ENCODE peak calls at places on chromosome 9, in ten cellular contexts. R, Z, S, T, F, H, W, Q, I and D are unnamed samples.

GRCh38 chr9:5441043-5441442 is 3.3 kb upstream of the PLGRKT start:
- DNase-seq in R (no peak), Z (no peak), S (no peak), T (no peak), F (no peak), H (peak; percentile 79), W (no peak), Q (no peak), I (no peak), D (no peak)

GRCh38 chr9:26779072-26779471 is 113.5 kb downstream of the CAAP1 start:
- DNase-seq in R (no peak), Z (no peak), S (no peak), T (no peak), F (no peak), H (peak; percentile 5), W (no peak), Q (no peak), I (no peak), D (no peak)

GRCh38 chr9:91374939-91375338 is 13.2 kb upstream of the AUH start:
- DNase-seq in R (no peak), Z (no peak), S (no peak), T (no peak), F (no peak), H (peak; percentile 93), W (no peak), Q (no peak), I (no peak), D (no peak)

GRCh38 chr9:79623799-79624721 is 52.3 kb downstream of the TLE4 start:
- DNase-seq in R (no peak), Z (peak; percentile 17), S (no peak), T (no peak), F (peak; percentile 32), H (no peak), W (no peak), Q (peak; percentile 68), I (no peak), D (peak; percentile 19)

GRCh38 chr9:99167694-99168093 is 54.0 kb downstream of the ALG2 start:
- DNase-seq in R (no peak), Z (no peak), S (no peak), T (no peak), F (no peak), H (no peak), W (no peak), Q (no peak), I (no peak), D (no peak)

GRCh38 chr9:99305820-99306811 is 84.0 kb downstream of the SEC61B start:
- DNase-seq in R (no peak), Z (no peak), S (no peak), T (no peak), F (no peak), H (no peak), W (no peak), Q (no peak), I (no peak), D (no peak)

GRCh38 chr9:107751522-107752235 is 262.1 kb upstream of the KLF4 start:
- DNase-seq in R (no peak), Z (peak; percentile 31), S (no peak), T (peak; percentile 35), F (no peak), H (peak; percentile 83), W (no peak), Q (peak; percentile 73), I (no peak), D (no peak)

GRCh38 chr9:135990468-135991429 is 29.6 kb upstream of the UBAC1 start:
- DNase-seq in R (peak; percentile 86), Z (peak; percentile 42), S (no peak), T (peak; percentile 41), F (peak; percentile 57), H (peak; percentile 47), W (peak; percentile 95), Q (no peak), I (no peak), D (peak; percentile 60)

GRCh38 chr9:76691761-76692313 is 72.4 kb upstream of the PCA3 start:
- DNase-seq in R (no peak), Z (no peak), S (no peak), T (no peak), F (no peak), H (no peak), W (peak; percentile 39), Q (no peak), I (no peak), D (no peak)

GRCh38 chr9:16150501-16150900 is 597.7 kb downstream of the CCDC171 start:
- DNase-seq in R (no peak), Z (no peak), S (peak; percentile 43), T (no peak), F (no peak), H (no peak), W (no peak), Q (no peak), I (no peak), D (no peak)

GRCh38 chr9:137053944-137054931 is at the start of gene ENTPD2:
- DNase-seq in R (no peak), Z (no peak), S (peak; percentile 82), T (peak; percentile 85), F (no peak), H (no peak), W (peak; percentile 56), Q (no peak), I (peak; percentile 80), D (peak; percentile 40)

GRCh38 chr9:101711330-101711941 is 27.0 kb downstream of the GRIN3A start:
- DNase-seq in R (no peak), Z (no peak), S (no peak), T (no peak), F (no peak), H (no peak), W (peak; percentile 47), Q (no peak), I (peak; percentile 15), D (no peak)

GRCh38 chr9:27413507-27414214 is 110.4 kb upstream of the IFNK start:
- DNase-seq in R (no peak), Z (no peak), S (no peak), T (no peak), F (no peak), H (no peak), W (no peak), Q (no peak), I (no peak), D (no peak)

GRCh38 chr9:87725356-87725899 is 491 bp upstream of the CTSL start:
- DNase-seq in R (no peak), Z (peak; percentile 37), S (no peak), T (no peak), F (no peak), H (peak; percentile 23), W (peak; percentile 50), Q (no peak), I (no peak), D (peak; percentile 34)

GRCh38 chr9:87722393-87722792 is 3.5 kb upstream of the CTSL start:
- DNase-seq in R (no peak), Z (no peak), S (no peak), T (no peak), F (no peak), H (no peak), W (no peak), Q (no peak), I (no peak), D (peak; percentile 37)

GRCh38 chr9:87725900-87726709 is at the start of gene CTSL:
- DNase-seq in R (peak; percentile 89), Z (peak; percentile 94), S (peak; percentile 86), T (peak; percentile 85), F (peak; percentile 83), H (peak; percentile 76), W (peak; percentile 90), Q (peak; percentile 98), I (peak; percentile 82), D (peak; percentile 95)
- TF ChIP-seq CTCF in R (no peak), Z (no peak), S (peak; percentile 46), T (no peak), F (no peak), H (peak; percentile 23), W (peak; percentile 52), Q (peak; percentile 44), I (peak; percentile 11), D (no peak)

GRCh38 chr9:112048924-112049785 is 125.9 kb downstream of the SUSD1 start:
- DNase-seq in R (no peak), Z (no peak), S (no peak), T (peak; percentile 39), F (no peak), H (peak; percentile 88), W (no peak), Q (no peak), I (no peak), D (no peak)
- H3K4me1 ChIP-seq in R (peaks cover 27% of the 10 kb centered on the region), Z (peaks cover 19% of the 10 kb centered on the region), S (no peaks in the 10 kb centered on the region), T (peaks cover 38% of the 10 kb centered on the region), F (peaks cover 12% of the 10 kb centered on the region), H (peaks cover 24% of the 10 kb centered on the region), W (peaks cover 4% of the 10 kb centered on the region), Q (no peaks in the 10 kb centered on the region), I (peaks cover 28% of the 10 kb centered on the region), D (peaks cover 12% of the 10 kb centered on the region)

GRCh38 chr9:121770415-121771273 is 119.2 kb downstream of the DAB2IP start:
- DNase-seq in R (peak; percentile 48), Z (peak; percentile 7), S (no peak), T (no peak), F (no peak), H (peak; percentile 84), W (no peak), Q (no peak), I (no peak), D (peak; percentile 3)

GRCh38 chr9:121772600-121773285 is 121.3 kb downstream of the DAB2IP start:
- DNase-seq in R (peak; percentile 86), Z (peak; percentile 89), S (no peak), T (peak; percentile 88), F (no peak), H (no peak), W (no peak), Q (no peak), I (peak; percentile 53), D (peak; percentile 67)

GRCh38 chr9:121771418-121771817 is 120.0 kb downstream of the DAB2IP start:
- DNase-seq in R (no peak), Z (no peak), S (no peak), T (no peak), F (no peak), H (no peak), W (no peak), Q (no peak), I (no peak), D (peak; percentile 9)

GRCh38 chr9:121773286-121773953 is 122.0 kb downstream of the DAB2IP start:
- DNase-seq in R (peak; percentile 78), Z (no peak), S (no peak), T (no peak), F (no peak), H (no peak), W (no peak), Q (no peak), I (no peak), D (no peak)

GRCh38 chr9:121771851-121772599 is 120.6 kb downstream of the DAB2IP start:
- DNase-seq in R (peak; percentile 72), Z (peak; percentile 14), S (no peak), T (no peak), F (no peak), H (no peak), W (no peak), Q (no peak), I (no peak), D (no peak)
- TF ChIP-seq CTCF in R (no peak), Z (no peak), S (no peak), T (no peak), F (no peak), H (no peak), W (no peak), Q (no peak), I (no peak), D (no peak)

DNA sequence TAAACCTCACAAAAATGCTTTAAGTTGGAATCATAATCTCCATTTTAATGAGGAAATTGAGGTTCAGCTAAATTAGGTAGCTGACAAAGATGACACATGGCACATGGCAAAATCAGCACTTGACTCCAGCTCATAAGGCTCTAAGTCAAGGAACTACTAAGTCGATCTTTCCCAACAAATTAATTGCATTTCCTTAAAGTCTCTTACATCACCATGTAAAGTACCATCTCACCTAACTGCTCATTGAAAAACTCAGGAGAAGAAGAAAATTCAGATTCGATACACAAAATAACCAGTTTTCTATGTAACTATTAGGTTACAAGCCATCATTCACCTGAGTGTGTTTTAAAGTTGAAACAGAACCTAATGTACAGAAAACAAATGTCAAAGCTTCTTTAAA is 85.8 kb upstream of the IFNE start:
- DNase-seq in R (no peak), Z (no peak), S (no peak), T (no peak), F (no peak), H (no peak), W (no peak), Q (no peak), I (no peak), D (no peak)
- H3K4me1 ChIP-seq in R (no peaks in the 10 kb centered on the region), Z (no peaks in the 10 kb centered on the region), S (no peaks in the 10 kb centered on the region), T (no peaks in the 10 kb centered on the region), F (no peaks in the 10 kb centered on the region), H (peaks cover 2% of the 10 kb centered on the region), W (peaks cover 2% of the 10 kb centered on the region), Q (no peaks in the 10 kb centered on the region), I (no peaks in the 10 kb centered on the region), D (no peaks in the 10 kb centered on the region)